ENCODE peak calls at places on chromosomes 13 and 19, in four cellular contexts. I, E, V and X are unnamed samples.

GRCh38 chr13:46667687-46668281 is 114.8 kb downstream of the LRCH1 start:
- DNase-seq in I (no peak), E (no peak), V (no peak), X (no peak)

GRCh38 chr19:46786236-46787039 is 2.0 kb downstream of the SLC1A5 start:
- DNase-seq in I (peak; percentile 75), E (no peak), V (peak; percentile 86), X (peak; percentile 45)

GRCh38 chr13:111629016-111629415 is 308.6 kb downstream of the TEX29 start:
- DNase-seq in I (no peak), E (no peak), V (no peak), X (no peak)

GRCh38 chr13:23794267-23795161 is 94.7 kb downstream of the MIPEP start:
- DNase-seq in I (no peak), E (peak; percentile 72), V (no peak), X (no peak)

GRCh38 chr19:4547303-4548237 is 7.7 kb upstream of the LRG1 start:
- DNase-seq in I (no peak), E (no peak), V (peak; percentile 59), X (peak; percentile 40)

GRCh38 chr19:15025237-15025636 is 24.0 kb upstream of the CASP14 start:
- DNase-seq in I (peak; percentile 24), E (no peak), V (peak; percentile 33), X (peak; percentile 27)

GRCh38 chr19:14603990-14604387 is 21.1 kb downstream of the CLEC17A start:
- DNase-seq in I (no peak), E (peak; percentile 84), V (no peak), X (no peak)

GRCh38 chr13:45256254-45256653 is 55.4 kb upstream of the KCTD4 start:
- DNase-seq in I (no peak), E (no peak), V (no peak), X (no peak)

GRCh38 chr13:24148414-24149305 is 11.9 kb upstream of the SPATA13 start:
- DNase-seq in I (no peak), E (no peak), V (no peak), X (no peak)

GRCh38 chr19:40831502-40832430 is 18.5 kb downstream of the CYP2A6 start:
- DNase-seq in I (no peak), E (no peak), V (no peak), X (no peak)

GRCh38 chr19:4474504-4475136 is 2.5 kb downstream of the HDGFL2 start:
- DNase-seq in I (peak; percentile 53), E (no peak), V (peak; percentile 95), X (peak; percentile 83)

GRCh38 chr19:33205531-33206260 is 11.6 kb downstream of the LRP3 start:
- DNase-seq in I (no peak), E (no peak), V (peak; percentile 37), X (no peak)
- TF ChIP-seq USF1 in I (no peak), E (no peak), V (no peak), X (no peak)

GRCh38 chr13:77701305-77701704 is 3.8 kb downstream of the SLAIN1 start:
- DNase-seq in I (no peak), E (no peak), V (no peak), X (no peak)
- TF ChIP-seq USF1 in I (no peak), E (no peak), V (no peak), X (no peak)

GRCh38 chr13:97423300-97424045 is 10.5 kb upstream of the RAP2A start:
- DNase-seq in I (no peak), E (no peak), V (no peak), X (no peak)
- TF ChIP-seq USF1 in I (no peak), E (no peak), V (no peak), X (no peak)

GRCh38 chr13:114152285-114152645 is 19.8 kb upstream of the RASA3 start:
- DNase-seq in I (no peak), E (no peak), V (no peak), X (no peak)
- TF ChIP-seq USF1 in I (no peak), E (no peak), V (no peak), X (no peak)

GRCh38 chr13:109301276-109301675 is 485.1 kb downstream of the IRS2 start:
- DNase-seq in I (no peak), E (no peak), V (no peak), X (no peak)

GRCh38 chr13:109301711-109302110 is 484.7 kb downstream of the IRS2 start:
- DNase-seq in I (no peak), E (no peak), V (peak; percentile 36), X (no peak)

GRCh38 chr13:109293166-109293565 is 493.2 kb downstream of the IRS2 start:
- DNase-seq in I (no peak), E (no peak), V (no peak), X (no peak)

GRCh38 chr13:109297628-109298027 is 488.8 kb downstream of the IRS2 start:
- DNase-seq in I (no peak), E (no peak), V (peak; percentile 36), X (no peak)
- TF ChIP-seq USF1 in I (no peak), E (no peak), V (no peak), X (no peak)

GRCh38 chr13:25468330-25469178 is 96.8 kb downstream of the ATP8A2 start:
- DNase-seq in I (peak; percentile 90), E (no peak), V (peak; percentile 94), X (peak; percentile 74)
- TF ChIP-seq USF1 in I (no peak), E (no peak), V (no peak), X (no peak)

DNA sequence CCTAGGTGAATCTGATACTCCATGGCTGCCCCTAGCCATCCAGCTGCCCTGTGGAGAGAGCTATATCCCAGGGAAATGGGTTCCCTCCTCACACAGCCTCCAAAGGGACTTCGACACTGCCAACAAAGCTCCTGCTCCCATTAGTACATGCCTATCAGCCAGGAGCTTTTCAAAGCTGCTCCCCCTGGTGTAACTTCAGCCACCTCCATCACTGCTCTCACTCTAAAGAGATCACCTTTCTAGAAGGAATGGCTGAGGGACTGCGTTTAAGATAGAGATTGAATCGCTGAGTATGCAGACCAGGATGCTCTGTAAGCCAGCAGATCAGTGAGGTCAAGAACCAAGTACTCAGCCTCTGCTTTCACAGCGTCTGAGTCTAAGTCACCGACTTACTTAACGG is 213.7 kb downstream of the NALCN start:
- DNase-seq in I (no peak), E (no peak), V (no peak), X (peak; percentile 42)
- TF ChIP-seq USF1 in I (no peak), E (no peak), V (no peak), X (no peak)

GRCh38 chr19:6213696-6214585 is 65.8 kb downstream of the MLLT1 start:
- DNase-seq in I (peak; percentile 33), E (no peak), V (peak; percentile 22), X (no peak)
- TF ChIP-seq USF1 in I (no peak), E (no peak), V (no peak), X (no peak)

GRCh38 chr13:48730971-48731658 is 77.4 kb downstream of the CYSLTR2 start:
- DNase-seq in I (no peak), E (no peak), V (no peak), X (peak; percentile 13)
- TF ChIP-seq USF1 in I (no peak), E (no peak), V (no peak), X (no peak)